ENCODE peak calls at places on chromosomes 1 and 21, in four cellular contexts. One of them, this sample, is unnamed. For H3K27me3, the result is how much of the 10 kb centered on the place peaks cover.

GRCh38 chr21:29164330-29164942 is 34.0 kb downstream of the MAP3K7CL start:
- DNase-seq in heart right ventricle: no peak
- DNase-seq in PC-9: no peak
- DNase-seq in aorta: no peak
- DNase-seq in this sample: peak

GRCh38 chr1:40030528-40031135 is 9.9 kb upstream of the CAP1 start:
- DNase-seq in heart right ventricle: no peak
- DNase-seq in PC-9: peak
- DNase-seq in aorta: no peak
- DNase-seq in this sample: peak

GRCh38 chr1:236391008-236391407 is 3.1 kb upstream of the EDARADD start:
- DNase-seq in heart right ventricle: no peak
- DNase-seq in PC-9: no peak
- DNase-seq in aorta: no peak
- DNase-seq in this sample: peak

GRCh38 chr1:3904843-3905185 is 4.7 kb upstream of the C1orf174 start:
- DNase-seq in heart right ventricle: no peak
- DNase-seq in PC-9: no peak
- DNase-seq in aorta: peak
- DNase-seq in this sample: no peak

GRCh38 chr1:41728403-41729202 is 190.1 kb downstream of the HIVEP3 start:
- DNase-seq in heart right ventricle: no peak
- DNase-seq in PC-9: no peak
- DNase-seq in aorta: peak
- DNase-seq in this sample: no peak

GRCh38 chr1:153626929-153627796 is at the start of gene S100A13:
- DNase-seq in heart right ventricle: peak
- DNase-seq in PC-9: peak
- DNase-seq in aorta: peak
- DNase-seq in this sample: peak

GRCh38 chr21:36909901-36910561 is 56.4 kb downstream of the HLCS start:
- DNase-seq in heart right ventricle: no peak
- DNase-seq in PC-9: peak
- DNase-seq in aorta: no peak
- DNase-seq in this sample: peak

GRCh38 chr21:38699048-38699447 is 106.7 kb upstream of the ETS2 start:
- DNase-seq in heart right ventricle: no peak
- DNase-seq in PC-9: no peak
- DNase-seq in aorta: no peak
- DNase-seq in this sample: peak

GRCh38 chr21:25560151-25560783 is 47.0 kb downstream of the MRPL39 start:
- DNase-seq in heart right ventricle: no peak
- DNase-seq in PC-9: no peak
- DNase-seq in aorta: no peak
- DNase-seq in this sample: no peak

GRCh38 chr21:45147473-45148315 is 73.3 kb downstream of the ADARB1 start:
- DNase-seq in heart right ventricle: no peak
- DNase-seq in PC-9: no peak
- DNase-seq in aorta: peak
- DNase-seq in this sample: peak

GRCh38 chr1:156868341-156868740 is 7.7 kb downstream of the NTRK1 start:
- DNase-seq in heart right ventricle: no peak
- DNase-seq in PC-9: no peak
- DNase-seq in aorta: no peak
- DNase-seq in this sample: no peak

GRCh38 chr1:226506021-226506420 is 42.5 kb upstream of the STUM start:
- DNase-seq in heart right ventricle: no peak
- DNase-seq in PC-9: no peak
- DNase-seq in aorta: no peak
- DNase-seq in this sample: no peak
- H3K27me3 ChIP-seq in heart right ventricle: under half
- H3K27me3 ChIP-seq in PC-9: half or more
- H3K27me3 ChIP-seq in aorta: under half
- H3K27me3 ChIP-seq in this sample: under half

GRCh38 chr1:17440827-17441168 is 1.3 kb upstream of the RCC2 start:
- DNase-seq in heart right ventricle: no peak
- DNase-seq in PC-9: no peak
- DNase-seq in aorta: no peak
- DNase-seq in this sample: no peak
- H3K27ac ChIP-seq in heart right ventricle: no peak
- H3K27ac ChIP-seq in PC-9: peak
- H3K27ac ChIP-seq in aorta: no peak
- H3K27ac ChIP-seq in this sample: peak

GRCh38 chr1:918843-919242 is 4.9 kb upstream of the SAMD11 start:
- DNase-seq in heart right ventricle: no peak
- DNase-seq in PC-9: no peak
- DNase-seq in aorta: peak
- DNase-seq in this sample: no peak
- H3K27me3 ChIP-seq in heart right ventricle: half or more
- H3K27me3 ChIP-seq in PC-9: half or more
- H3K27me3 ChIP-seq in aorta: under half
- H3K27me3 ChIP-seq in this sample: under half

DNA sequence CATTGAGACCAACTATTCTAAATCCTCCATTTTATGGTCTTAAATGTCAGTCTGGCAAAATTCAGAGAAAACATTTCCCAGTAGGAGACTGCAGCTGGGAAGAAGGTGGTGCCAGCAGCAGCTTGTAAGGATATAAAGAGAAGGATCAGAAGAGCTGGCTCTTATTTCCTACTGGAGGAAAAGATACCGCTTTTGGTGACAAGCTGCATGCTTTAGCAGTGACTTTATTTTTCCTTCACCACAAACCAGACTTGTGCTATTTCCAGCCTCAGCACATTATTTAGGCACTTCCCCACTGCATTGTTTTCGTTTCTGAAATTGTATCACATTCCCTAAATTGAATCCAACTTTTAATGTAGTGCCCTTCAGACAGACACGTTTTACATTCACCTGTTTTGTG is 28.4 kb downstream of the RNF11 start:
- DNase-seq in heart right ventricle: no peak
- DNase-seq in PC-9: peak
- DNase-seq in aorta: no peak
- DNase-seq in this sample: peak
- H3K27ac ChIP-seq in heart right ventricle: peak
- H3K27ac ChIP-seq in PC-9: no peak
- H3K27ac ChIP-seq in aorta: peak
- H3K27ac ChIP-seq in this sample: peak

DNA sequence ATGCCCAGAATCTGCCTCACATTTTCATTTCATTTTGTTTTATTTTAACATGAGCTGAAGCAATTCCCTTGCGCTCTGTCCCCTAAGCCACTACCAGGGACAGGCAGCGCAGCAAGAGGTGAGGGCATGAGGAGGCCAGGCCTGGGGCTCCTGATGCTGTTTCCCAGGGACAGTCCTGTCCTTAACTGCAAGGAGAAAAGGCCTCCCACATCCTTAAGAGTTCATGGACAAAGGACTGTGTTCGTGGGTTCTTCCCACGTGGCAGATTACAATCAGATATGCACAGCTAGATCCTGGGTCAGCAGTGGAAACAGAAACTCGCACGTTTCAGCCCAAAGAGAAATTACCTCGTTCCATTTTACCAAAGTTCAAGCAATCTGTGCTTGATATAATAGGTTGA is 85.8 kb downstream of the MIS18A start:
- DNase-seq in heart right ventricle: no peak
- DNase-seq in PC-9: no peak
- DNase-seq in aorta: no peak
- DNase-seq in this sample: no peak
- H3K27me3 ChIP-seq in heart right ventricle: under half
- H3K27me3 ChIP-seq in PC-9: half or more
- H3K27me3 ChIP-seq in aorta: under half
- H3K27me3 ChIP-seq in this sample: under half